ENCODE peak calls at places on chromosomes 16 and 17, in four cellular contexts. A is nephron progenitor cell, H is tibial nerve, N is ascending aorta. Y is an unnamed sample.
A peak's percentile ranks its signal among the peaks of the same experiment; 100 is the strongest.

GRCh38 chr17:16439867-16440351 is 24.5 kb downstream of the TRPV2 start:
- DNase-seq in A (no peak), H (no peak), N (no peak), Y (no peak)

GRCh38 chr16:20866161-20866772 is 33.9 kb downstream of the DCUN1D3 start:
- DNase-seq in A (no peak), H (no peak), N (peak; percentile 17), Y (no peak)

GRCh38 chr16:54145881-54146280 is 140.7 kb downstream of the IRX3 start:
- DNase-seq in A (no peak), H (no peak), N (no peak), Y (no peak)

GRCh38 chr17:43398724-43399595 is at the start of gene ARL4D:
- DNase-seq in A (peak; percentile 93), H (peak; percentile 89), N (peak; percentile 50), Y (no peak)

GRCh38 chr17:76540381-76541300 is 797 bp downstream of the PRCD start:
- DNase-seq in A (peak; percentile 88), H (peak; percentile 91), N (peak; percentile 86), Y (peak; percentile 76)

GRCh38 chr16:70571623-70572022 is 48.0 kb downstream of the SF3B3 start:
- DNase-seq in A (no peak), H (no peak), N (no peak), Y (no peak)

GRCh38 chr17:5861849-5862248 is 208.3 kb upstream of the WSCD1 start:
- DNase-seq in A (no peak), H (no peak), N (no peak), Y (no peak)

GRCh38 chr16:23678430-23679273 is at the start of gene PLK1:
- DNase-seq in A (peak; percentile 88), H (peak; percentile 41), N (no peak), Y (peak; percentile 30)

GRCh38 chr17:67765623-67766022 is 47.9 kb downstream of the NOL11 start:
- DNase-seq in A (no peak), H (no peak), N (no peak), Y (no peak)

GRCh38 chr16:23952128-23953041 is 116.6 kb downstream of the PRKCB start:
- DNase-seq in A (no peak), H (no peak), N (no peak), Y (no peak)

GRCh38 chr17:79965806-79966205 is 69.9 kb downstream of the TBC1D16 start:
- DNase-seq in A (no peak), H (no peak), N (no peak), Y (no peak)

GRCh38 chr17:38628441-38628840 is 22.7 kb upstream of the SRCIN1 start:
- DNase-seq in A (no peak), H (no peak), N (no peak), Y (no peak)

DNA sequence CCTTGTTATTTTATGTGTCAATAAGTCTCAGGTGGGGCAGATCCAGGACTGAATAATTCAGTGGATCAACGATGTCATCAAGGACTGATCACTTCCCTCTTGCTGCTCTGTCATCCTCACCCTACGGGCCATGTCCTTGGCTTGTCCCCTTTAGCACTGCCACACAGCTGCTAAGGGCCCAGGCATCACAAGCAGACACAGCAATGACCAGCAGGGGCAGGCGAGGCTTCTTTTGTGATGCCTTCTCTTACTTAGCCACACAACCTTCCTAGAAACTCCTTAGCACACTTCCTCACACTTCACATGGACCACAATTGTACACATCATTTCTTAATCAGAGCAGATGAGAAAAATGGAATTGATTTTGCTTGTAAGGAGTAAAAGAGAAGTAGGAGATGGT is 356.3 kb upstream of the SOX9 start:
- DNase-seq in A (peak; percentile 30), H (no peak), N (no peak), Y (no peak)
- TF ChIP-seq CTCF in A (peak; percentile 56), H (peak; percentile 17), N (no peak), Y (peak; percentile 4)

DNA sequence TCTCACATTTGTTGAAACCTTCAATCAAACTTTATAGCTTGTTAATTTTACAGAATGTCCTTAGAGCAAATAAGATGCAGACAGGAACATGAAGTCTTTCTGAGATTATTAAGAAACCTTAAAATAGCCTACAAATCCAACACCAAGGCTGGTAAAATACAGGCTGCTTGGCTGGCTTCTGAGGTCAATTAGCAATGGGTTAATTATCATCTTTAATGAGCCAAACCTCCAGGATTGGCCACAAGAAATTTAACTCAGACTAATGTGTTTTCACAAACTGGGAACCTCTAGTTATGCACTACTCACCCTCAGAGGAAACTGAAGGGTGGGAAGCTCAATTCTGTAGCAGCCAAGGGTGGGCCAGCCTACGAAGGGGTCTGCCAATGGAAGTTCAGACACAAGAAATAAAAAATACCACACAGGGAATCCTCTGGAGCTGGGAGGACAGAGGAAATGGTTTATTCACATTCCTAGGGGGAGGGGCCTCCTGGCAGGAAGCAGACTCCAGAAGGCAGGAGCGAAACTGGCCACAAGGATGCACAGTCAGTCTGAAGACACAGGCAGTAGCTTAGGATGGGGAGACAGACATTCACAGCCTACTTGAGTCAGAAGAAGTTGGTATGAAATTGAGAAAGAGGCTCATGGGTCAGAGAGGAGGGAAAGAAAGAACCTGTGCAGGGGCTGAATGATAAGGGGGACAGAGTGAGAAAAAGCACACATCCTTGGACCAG is 36.1 kb downstream of the HIC1 start:
- DNase-seq in A (peak; percentile 53), H (peak; percentile 59), N (no peak), Y (peak; percentile 84)
- TF ChIP-seq CTCF in A (no peak), H (no peak), N (no peak), Y (peak; percentile 53)

DNA sequence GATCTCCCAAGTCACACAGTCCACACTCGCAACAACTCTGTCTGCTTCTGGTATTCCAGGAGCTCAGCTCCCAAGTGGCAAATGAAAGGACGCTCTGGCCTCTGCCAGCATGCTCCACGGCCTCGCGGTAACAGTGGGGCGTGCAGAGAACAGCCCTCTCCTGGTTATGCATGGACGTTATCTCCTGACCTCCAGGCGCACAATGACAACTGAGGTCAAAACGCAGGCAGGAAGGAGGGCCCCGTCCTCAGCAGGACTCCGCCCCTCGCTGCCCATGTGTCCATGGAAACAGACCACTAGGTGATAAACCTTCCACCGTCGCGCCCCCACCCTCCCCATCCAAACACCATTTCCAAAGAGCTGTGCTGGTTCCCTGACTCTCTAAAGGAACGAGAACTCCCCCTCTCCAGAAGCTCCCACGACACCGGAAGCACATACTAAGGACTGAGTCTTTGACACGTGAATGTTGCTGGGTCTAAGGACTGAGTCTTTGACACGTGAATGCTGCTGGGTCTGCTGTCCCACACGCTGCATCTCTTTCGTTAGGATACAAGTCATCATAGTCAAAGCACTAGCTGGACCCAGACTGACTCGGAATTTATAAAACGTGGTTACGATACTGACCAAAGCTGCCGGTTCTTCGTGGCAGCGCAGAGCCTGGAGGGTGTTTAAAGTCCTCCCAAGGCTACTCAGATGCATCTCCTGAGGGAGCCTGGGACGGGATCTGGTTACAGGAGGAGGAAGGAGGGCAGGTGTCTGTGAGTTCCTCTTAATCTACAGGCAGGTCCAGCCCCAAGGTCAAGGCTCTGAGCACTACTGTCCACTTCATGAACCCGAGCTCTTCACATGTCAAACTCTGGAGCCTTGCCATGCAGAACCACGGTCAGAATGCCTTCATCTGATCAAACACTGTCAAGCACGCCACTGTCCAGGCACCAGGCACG is 43.9 kb downstream of the KLHDC4 start:
- DNase-seq in A (peak; percentile 25), H (no peak), N (no peak), Y (no peak)
- TF ChIP-seq CTCF in A (no peak), H (no peak), N (no peak), Y (no peak)

GRCh38 chr17:20086416-20087074 is 77.4 kb downstream of the SPECC1 start:
- DNase-seq in A (no peak), H (no peak), N (no peak), Y (no peak)
- TF ChIP-seq CTCF in A (no peak), H (no peak), N (no peak), Y (no peak)